ENCODE peak calls at places on chromosomes 13 and 19, in nine cellular contexts. X is aorta, W is AG04450, M is heart right ventricle, A is cardiac muscle cell, H is fibroblast of lung, K is lower lobe of right lung, G is right cardiac atrium, Q is mesendoderm. J is an unnamed sample.
A peak's percentile ranks its signal among the peaks of the same experiment; 100 is the strongest.

GRCh38 chr13:103066079-103066880 is at the start of gene SLC10A2:
- DNase-seq in M (no peak), X (no peak), K (no peak), Q (no peak), W (no peak), A (no peak), G (no peak), H (no peak), J (no peak)

GRCh38 chr13:60334310-60334709 is 62.7 kb upstream of the TDRD3 start:
- DNase-seq in W (no peak), G (no peak), K (no peak), M (no peak), X (no peak), Q (no peak), H (no peak), A (no peak), J (no peak)

GRCh38 chr19:1080360-1081161 is 13.6 kb downstream of the ARHGAP45 start:
- DNase-seq in K (no peak), M (peak; percentile 14), X (peak; percentile 73), W (no peak), H (no peak), G (no peak), Q (no peak), A (no peak), J (no peak)

GRCh38 chr19:51514866-51515481 is 13.4 kb upstream of the SIGLEC12 start:
- DNase-seq in K (no peak), H (peak; percentile 60), W (peak; percentile 7), Q (peak; percentile 55), X (no peak), G (no peak), M (no peak), A (peak; percentile 51), J (no peak)

GRCh38 chr19:38076337-38076736 is 147.7 kb downstream of the DPF1 start:
- DNase-seq in X (no peak), K (no peak), G (no peak), W (no peak), H (no peak), M (no peak), Q (no peak), A (no peak), J (no peak)

GRCh38 chr19:12838182-12838890 is at the start of gene MAST1:
- DNase-seq in G (peak; percentile 18), M (peak; percentile 25), W (no peak), H (no peak), Q (peak; percentile 66), X (no peak), K (peak; percentile 47), A (peak; percentile 86), J (no peak)

GRCh38 chr19:37007587-37008220 is 70.5 kb upstream of the ZNF420 start:
- DNase-seq in X (peak; percentile 83), Q (no peak), H (peak; percentile 71), M (peak; percentile 87), G (peak; percentile 84), K (peak; percentile 60), A (no peak), W (peak; percentile 7), J (peak; percentile 80)

GRCh38 chr19:48290341-48290922 is 20.6 kb downstream of the ZNF114 start:
- DNase-seq in K (no peak), A (peak; percentile 28), H (peak; percentile 26), M (no peak), G (peak; percentile 48), Q (peak; percentile 96), X (no peak), W (no peak), J (no peak)

GRCh38 chr13:34943675-34944634 is 1.9 kb downstream of the NBEA start:
- DNase-seq in G (no peak), X (no peak), H (no peak), Q (no peak), M (no peak), W (no peak), A (no peak), K (no peak), J (no peak)

GRCh38 chr19:49802836-49803528 is 10.1 kb downstream of the FUZ start:
- DNase-seq in M (no peak), G (no peak), K (no peak), W (no peak), A (no peak), H (no peak), X (no peak), Q (no peak), J (no peak)
- H3K27ac ChIP-seq in M (peak overlapping the region; percentile 15), G (no peak overlapping the region), K (no peak overlapping the region), W (no peak overlapping the region), A (no peak overlapping the region), H (no peak overlapping the region), X (no peak overlapping the region), Q (no peak overlapping the region), J (peak overlapping the region; percentile 72)

GRCh38 chr19:33426621-33427475 is 53.3 kb downstream of the CEBPG start:
- DNase-seq in H (no peak), A (peak; percentile 18), Q (no peak), K (peak; percentile 15), W (no peak), X (peak; percentile 62), M (no peak), G (no peak), J (no peak)
- H3K27ac ChIP-seq in H (no peak overlapping the region), A (no peak overlapping the region), Q (no peak overlapping the region), K (no peak overlapping the region), W (no peak overlapping the region), X (no peak overlapping the region), M (no peak overlapping the region), G (no peak overlapping the region), J (no peak overlapping the region)

GRCh38 chr13:97257228-97257755 is 35.2 kb downstream of the MBNL2 start:
- DNase-seq in K (no peak), G (no peak), M (no peak), A (no peak), X (no peak), H (no peak), W (no peak), Q (no peak), J (no peak)
- H3K27ac ChIP-seq in K (peak overlapping the region; percentile 56), G (peak overlapping the region; percentile 43), M (peak overlapping the region; percentile 20), A (no peak overlapping the region), X (peak overlapping the region; percentile 67), H (peak overlapping the region; percentile 96), W (peak overlapping the region; percentile 89), Q (peak overlapping the region; percentile 8), J (peak overlapping the region; percentile 84)

DNA sequence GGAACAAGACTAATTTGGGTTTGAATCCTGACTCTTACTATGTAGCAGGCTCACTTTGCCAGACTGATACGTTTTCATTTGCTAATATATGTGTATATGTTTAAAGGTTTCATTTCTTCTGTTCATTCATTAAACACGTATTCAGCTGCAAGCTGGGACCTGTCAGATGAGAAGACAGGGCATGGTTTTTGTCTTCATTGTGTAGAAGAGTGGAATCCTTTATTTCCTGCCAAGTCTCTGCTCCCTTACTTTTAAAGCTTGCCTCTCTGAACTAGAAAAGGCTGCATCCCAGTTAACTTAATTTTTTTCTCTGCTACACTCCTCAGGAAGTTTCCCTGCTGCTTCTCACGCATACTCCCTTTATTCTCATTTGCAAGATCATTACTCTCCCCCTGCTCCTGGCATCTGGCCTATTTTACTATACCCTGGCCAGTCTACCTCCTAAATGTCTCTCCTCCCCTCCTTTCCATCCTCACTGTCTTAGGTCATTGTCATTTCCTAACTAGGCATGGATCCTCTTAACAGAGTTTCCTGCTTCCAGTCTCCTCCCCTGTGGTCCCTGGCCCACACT is 141.0 kb upstream of the TMTC4 start:
- DNase-seq in M (no peak), K (no peak), X (no peak), W (no peak), H (no peak), G (no peak), A (no peak), Q (peak; percentile 53), J (no peak)
- H3K27ac ChIP-seq in M (no peak overlapping the region), K (no peak overlapping the region), X (no peak overlapping the region), W (no peak overlapping the region), H (no peak overlapping the region), G (no peak overlapping the region), A (no peak overlapping the region), Q (no peak overlapping the region), J (no peak overlapping the region)

GRCh38 chr13:98141938-98142426 is 912 bp upstream of the FARP1 start:
- DNase-seq in A (no peak), Q (peak; percentile 70), W (no peak), X (no peak), M (peak; percentile 19), K (peak; percentile 58), H (no peak), G (no peak), J (peak; percentile 19)
- H3K27ac ChIP-seq in A (no peak overlapping the region), Q (no peak overlapping the region), W (no peak overlapping the region), X (no peak overlapping the region), M (peak overlapping the region; percentile 40), K (peak overlapping the region; percentile 83), H (no peak overlapping the region), G (no peak overlapping the region), J (peak overlapping the region; percentile 82)

DNA sequence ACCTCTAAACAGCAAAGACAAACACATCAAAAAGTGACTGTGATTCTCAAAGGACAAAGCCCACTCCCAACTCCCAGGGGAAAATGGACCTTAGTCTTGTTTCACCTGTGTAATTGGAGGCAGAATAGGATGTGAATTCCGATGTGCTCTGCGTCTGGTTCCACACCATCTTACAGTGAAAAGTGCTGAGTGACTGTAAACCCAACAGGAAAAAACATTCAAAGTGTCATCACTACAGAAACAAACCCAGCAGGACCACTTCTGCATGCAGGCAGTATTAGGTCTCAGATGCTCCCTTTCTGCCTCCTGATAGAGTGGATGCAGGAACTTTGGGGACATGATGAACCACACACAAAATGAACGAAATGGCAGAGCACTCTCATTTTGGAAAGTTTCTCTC is 6.5 kb downstream of the UQCRFS1 start:
- DNase-seq in A (no peak), M (no peak), Q (peak; percentile 31), G (no peak), W (no peak), X (no peak), H (no peak), K (no peak), J (no peak)
- H3K27ac ChIP-seq in A (no peak overlapping the region), M (no peak overlapping the region), Q (no peak overlapping the region), G (no peak overlapping the region), W (no peak overlapping the region), X (no peak overlapping the region), H (no peak overlapping the region), K (no peak overlapping the region), J (no peak overlapping the region)